ENCODE peak calls at places on chromosomes 16 and 17, in eight cellular contexts. U, W, L, X, V, O, M and Z are unnamed samples.

GRCh38 chr17:46986401-46986800 is 7.3 kb upstream of the RPRML start:
- DNase-seq in M (no peak), O (no peak), W (no peak), L (no peak), U (no peak), X (no peak), V (no peak), Z (no peak)

GRCh38 chr17:74686761-74687160 is 26.0 kb downstream of the CD300LF start:
- DNase-seq in V (no peak), O (no peak), X (no peak), L (no peak), M (no peak), W (no peak), U (no peak), Z (no peak)

GRCh38 chr17:44345497-44346026 is 460 bp downstream of the GRN start:
- DNase-seq in W (peak), U (peak), L (peak), O (peak), V (peak), X (peak), M (peak), Z (no peak)

GRCh38 chr16:47848481-47849109 is 307.2 kb downstream of the ABCC12 start:
- DNase-seq in L (peak), V (peak), M (peak), W (peak), U (no peak), O (no peak), X (peak), Z (no peak)

GRCh38 chr16:23324727-23325126 is 22.6 kb downstream of the SCNN1B start:
- DNase-seq in L (no peak), X (no peak), O (no peak), M (no peak), U (no peak), W (no peak), V (no peak), Z (no peak)

GRCh38 chr17:78497115-78497540 is 80.1 kb downstream of the DNAH17 start:
- DNase-seq in U (peak), O (peak), M (peak), X (peak), L (peak), W (peak), V (peak), Z (peak)

GRCh38 chr17:19707728-19708221 is 8.6 kb downstream of the SLC47A2 start:
- DNase-seq in L (no peak), X (no peak), M (no peak), W (no peak), V (no peak), O (no peak), U (no peak), Z (no peak)

GRCh38 chr16:56916571-56917403 is 15.2 kb upstream of the HERPUD1 start:
- DNase-seq in U (no peak), O (no peak), W (no peak), V (peak), X (no peak), L (no peak), M (no peak), Z (no peak)

GRCh38 chr17:596763-597644 is 117.6 kb downstream of the VPS53 start:
- DNase-seq in W (peak), U (peak), O (no peak), X (peak), L (peak), V (no peak), M (no peak), Z (no peak)

GRCh38 chr16:84058664-84059063 is 16.1 kb upstream of the SLC38A8 start:
- DNase-seq in O (no peak), W (no peak), U (no peak), L (no peak), X (no peak), V (no peak), M (no peak), Z (peak)

GRCh38 chr17:51795401-51795800 is 363.1 kb downstream of the CA10 start:
- DNase-seq in O (no peak), M (no peak), L (no peak), X (no peak), V (no peak), W (no peak), U (no peak), Z (no peak)

GRCh38 chr17:77942111-77942988 is 16.2 kb upstream of the TNRC6C start:
- DNase-seq in U (no peak), L (no peak), M (peak), X (no peak), O (no peak), V (peak), W (peak), Z (peak)

GRCh38 chr17:60439501-60439900 is 17.2 kb downstream of the CHCT1 start:
- DNase-seq in U (no peak), X (peak), W (no peak), V (no peak), O (no peak), L (peak), M (no peak), Z (no peak)

GRCh38 chr16:68995011-68995504 is 110.4 kb upstream of the HAS3 start:
- DNase-seq in V (peak), W (no peak), M (peak), U (no peak), O (no peak), X (peak), L (peak), Z (no peak)

GRCh38 chr16:49867234-49867633 is 11.3 kb upstream of the ZNF423 start:
- DNase-seq in L (no peak), M (no peak), W (no peak), U (no peak), X (no peak), O (no peak), V (no peak), Z (no peak)

GRCh38 chr17:61947367-61948078 is 19.7 kb upstream of the INTS2 start:
- DNase-seq in V (no peak), M (no peak), W (no peak), X (no peak), U (no peak), L (no peak), O (no peak), Z (no peak)

GRCh38 chr16:10940501-10941079 is 1.7 kb downstream of the DEXI start:
- DNase-seq in W (no peak), M (no peak), X (peak), V (no peak), O (peak), U (no peak), L (peak), Z (no peak)

GRCh38 chr17:72467841-72468653 is 347.2 kb downstream of the SOX9 start:
- DNase-seq in U (no peak), L (peak), V (no peak), M (peak), O (no peak), W (no peak), X (peak), Z (peak)

GRCh38 chr16:51431517-51432241 is 280.6 kb upstream of the SALL1 start:
- DNase-seq in U (no peak), L (peak), V (peak), O (no peak), W (peak), X (peak), M (peak), Z (no peak)

GRCh38 chr17:3821101-3821500 is 20.1 kb upstream of the ITGAE start:
- DNase-seq in U (no peak), L (no peak), O (no peak), W (no peak), X (no peak), M (no peak), V (no peak), Z (no peak)